ENCODE peak calls at places on chromosomes 16 and 17, in four cellular contexts. Y, H, T and Z are unnamed samples.

GRCh38 chr17:61202564-61202963 is 197.1 kb upstream of the TBX2 start:
- DNase-seq in Y (no peak), T (no peak), H (no peak), Z (no peak)

GRCh38 chr17:20009052-20009301 is 182 bp upstream of the SPECC1 start:
- DNase-seq in T (no peak), Y (no peak), H (no peak), Z (no peak)

GRCh38 chr16:13471478-13471877 is 448.5 kb upstream of the ERCC4 start:
- DNase-seq in Y (no peak), H (no peak), T (no peak), Z (no peak)

GRCh38 chr17:68731465-68731864 is 130.3 kb upstream of the FAM20A start:
- DNase-seq in Y (no peak), T (no peak), H (no peak), Z (no peak)

GRCh38 chr17:50478391-50479361 is at the start of gene RSAD1:
- DNase-seq in H (peak), T (peak), Y (peak), Z (peak)

GRCh38 chr16:30557397-30557949 is 701 bp downstream of the ZNF764 start:
- DNase-seq in T (no peak), Y (no peak), H (no peak), Z (no peak)

GRCh38 chr17:12928736-12929135 is 89.1 kb downstream of the ELAC2 start:
- DNase-seq in T (no peak), Y (no peak), H (no peak), Z (no peak)

GRCh38 chr17:68107373-68107772 is 71.8 kb downstream of the KPNA2 start:
- DNase-seq in T (no peak), Y (no peak), H (no peak), Z (no peak)

GRCh38 chr17:21539146-21539545 is 153.2 kb upstream of the KCNJ18 start:
- DNase-seq in T (no peak), Y (no peak), H (no peak), Z (no peak)

GRCh38 chr16:29664133-29664912 is 1.3 kb downstream of the SPN start:
- DNase-seq in H (no peak), T (no peak), Y (peak), Z (no peak)

GRCh38 chr17:4591529-4591928 is 7.2 kb downstream of the SMTNL2 start:
- DNase-seq in H (no peak), Y (no peak), T (no peak), Z (no peak)

GRCh38 chr17:53950207-53950857 is 127.6 kb downstream of the KIF2B start:
- DNase-seq in T (no peak), Y (no peak), H (no peak), Z (no peak)

GRCh38 chr17:50609376-50610074 is 25.2 kb upstream of the ABCC3 start:
- DNase-seq in H (no peak), Y (no peak), T (no peak), Z (no peak)

GRCh38 chr17:73901661-73902415 is 257.6 kb upstream of the SDK2 start:
- DNase-seq in H (no peak), Y (peak), T (no peak), Z (no peak)

GRCh38 chr16:85326113-85326793 is 214.0 kb upstream of the CIBAR2 start:
- DNase-seq in Y (no peak), H (no peak), T (no peak), Z (no peak)

GRCh38 chr17:28810437-28810836 is 32.2 kb downstream of the FAM222B start:
- DNase-seq in H (no peak), Y (no peak), T (no peak), Z (no peak)

GRCh38 chr16:986411-986810 is 4.8 kb downstream of the SOX8 start:
- DNase-seq in H (no peak), T (no peak), Y (no peak), Z (no peak)

GRCh38 chr16:20904507-20905079 is 4.0 kb downstream of the LYRM1 start:
- DNase-seq in T (no peak), H (no peak), Y (no peak), Z (no peak)

GRCh38 chr16:56822966-56823739 is 41.9 kb upstream of the SLC12A3 start:
- DNase-seq in Y (no peak), H (no peak), T (peak), Z (no peak)

GRCh38 chr17:80119271-80119791 is 17.9 kb downstream of the GAA start:
- DNase-seq in T (no peak), Y (no peak), H (no peak), Z (peak)

GRCh38 chr16:65975049-65975708 is 391.3 kb upstream of the CDH5 start:
- DNase-seq in H (no peak), T (no peak), Y (no peak), Z (no peak)

GRCh38 chr17:45224671-45225050 is 3.0 kb downstream of the FMNL1 start:
- DNase-seq in H (peak), T (no peak), Y (no peak), Z (no peak)

GRCh38 chr16:56931769-56932587 is at the start of gene HERPUD1:
- DNase-seq in H (peak), Y (peak), T (peak), Z (peak)

GRCh38 chr17:16407911-16408588 is 7.3 kb upstream of the TRPV2 start:
- DNase-seq in H (peak), Y (no peak), T (peak), Z (no peak)

GRCh38 chr16:73017321-73017720 is 30.6 kb downstream of the ZFHX3 start:
- DNase-seq in Y (no peak), T (no peak), H (peak), Z (no peak)

GRCh38 chr17:6435968-6436367 is 1.0 kb upstream of the AIPL1 start:
- DNase-seq in Y (peak), H (no peak), T (peak), Z (no peak)

GRCh38 chr16:4123617-4124300 is 7.5 kb upstream of the ADCY9 start:
- DNase-seq in Y (no peak), H (no peak), T (no peak), Z (no peak)

GRCh38 chr16:67393111-67393789 is at the start of gene TPPP3:
- DNase-seq in T (peak), H (peak), Y (peak), Z (peak)

GRCh38 chr16:3065069-3065741 is at the start of gene IL32:
- DNase-seq in T (no peak), Y (no peak), H (peak), Z (no peak)

GRCh38 chr17:64420143-64420670 is 28.7 kb upstream of the MILR1 start:
- DNase-seq in H (no peak), Y (no peak), T (peak), Z (no peak)

GRCh38 chr17:6056104-6056503 is 14.1 kb upstream of the WSCD1 start:
- DNase-seq in Y (no peak), H (no peak), T (no peak), Z (no peak)

GRCh38 chr16:14125030-14125681 is 54.0 kb downstream of the MRTFB start:
- DNase-seq in H (no peak), Y (no peak), T (no peak), Z (no peak)